ENCODE peak calls at places on chromosomes 16 and 17, in five cellular contexts. One of them, this sample, is unnamed.

GRCh38 chr16:12902511-12903324 is 1.3 kb downstream of the SHISA9 start:
- DNase-seq in nephron progenitor cell: peak
- DNase-seq in GM12865: no peak
- DNase-seq in CD4-positive, alpha-beta T cell: no peak
- DNase-seq in pancreas: peak
- DNase-seq in this sample: no peak

GRCh38 chr16:66503030-66503429 is 46.9 kb downstream of the TK2 start:
- DNase-seq in nephron progenitor cell: no peak
- DNase-seq in GM12865: no peak
- DNase-seq in pancreas: peak
- DNase-seq in CD4-positive, alpha-beta T cell: no peak
- DNase-seq in this sample: no peak

GRCh38 chr17:31373150-31374082 is 18.1 kb upstream of the RAB11FIP4 start:
- DNase-seq in CD4-positive, alpha-beta T cell: no peak
- DNase-seq in nephron progenitor cell: no peak
- DNase-seq in pancreas: no peak
- DNase-seq in GM12865: peak
- DNase-seq in this sample: peak

GRCh38 chr16:3486506-3487215 is 8.6 kb downstream of the C16orf90 start:
- DNase-seq in pancreas: peak
- DNase-seq in CD4-positive, alpha-beta T cell: no peak
- DNase-seq in nephron progenitor cell: no peak
- DNase-seq in GM12865: no peak
- DNase-seq in this sample: no peak

GRCh38 chr17:43845772-43846171 is 1.2 kb upstream of the CD300LG start:
- DNase-seq in GM12865: no peak
- DNase-seq in nephron progenitor cell: no peak
- DNase-seq in pancreas: no peak
- DNase-seq in CD4-positive, alpha-beta T cell: no peak
- DNase-seq in this sample: no peak

GRCh38 chr16:3349175-3349574 is 6.5 kb upstream of the OR2C1 start:
- DNase-seq in pancreas: no peak
- DNase-seq in GM12865: no peak
- DNase-seq in nephron progenitor cell: no peak
- DNase-seq in CD4-positive, alpha-beta T cell: no peak
- DNase-seq in this sample: no peak

GRCh38 chr17:45394913-45395568 is 37.6 kb downstream of the ARHGAP27 start:
- DNase-seq in CD4-positive, alpha-beta T cell: peak
- DNase-seq in nephron progenitor cell: peak
- DNase-seq in GM12865: peak
- DNase-seq in pancreas: peak
- DNase-seq in this sample: peak

GRCh38 chr17:19417611-19418010 is 6.6 kb downstream of the RNF112 start:
- DNase-seq in GM12865: no peak
- DNase-seq in CD4-positive, alpha-beta T cell: no peak
- DNase-seq in pancreas: no peak
- DNase-seq in nephron progenitor cell: no peak
- DNase-seq in this sample: no peak

GRCh38 chr16:88784074-88784855 is 755 bp downstream of the PIEZO1 start:
- DNase-seq in CD4-positive, alpha-beta T cell: no peak
- DNase-seq in pancreas: peak
- DNase-seq in GM12865: peak
- DNase-seq in nephron progenitor cell: peak
- DNase-seq in this sample: peak

GRCh38 chr17:35923609-35924114 is 6.9 kb downstream of the RDM1 start:
- DNase-seq in nephron progenitor cell: no peak
- DNase-seq in CD4-positive, alpha-beta T cell: no peak
- DNase-seq in GM12865: no peak
- DNase-seq in pancreas: no peak
- DNase-seq in this sample: no peak

GRCh38 chr16:69647020-69647419 is 79.3 kb downstream of the NQO1 start:
- DNase-seq in nephron progenitor cell: no peak
- DNase-seq in CD4-positive, alpha-beta T cell: no peak
- DNase-seq in pancreas: no peak
- DNase-seq in GM12865: no peak
- DNase-seq in this sample: no peak

GRCh38 chr16:1772362-1772907 is at the start of gene EME2:
- DNase-seq in nephron progenitor cell: peak
- DNase-seq in GM12865: peak
- DNase-seq in pancreas: peak
- DNase-seq in CD4-positive, alpha-beta T cell: no peak
- DNase-seq in this sample: peak

GRCh38 chr16:65524997-65525396 is 403.1 kb upstream of the CDH11 start:
- DNase-seq in CD4-positive, alpha-beta T cell: no peak
- DNase-seq in GM12865: no peak
- DNase-seq in nephron progenitor cell: peak
- DNase-seq in pancreas: no peak
- DNase-seq in this sample: no peak

GRCh38 chr17:60305141-60305540 is 86.8 kb downstream of the USP32 start:
- DNase-seq in nephron progenitor cell: no peak
- DNase-seq in CD4-positive, alpha-beta T cell: no peak
- DNase-seq in GM12865: peak
- DNase-seq in pancreas: no peak
- DNase-seq in this sample: no peak

GRCh38 chr17:57619061-57619937 is 125.8 kb downstream of the CCDC182 start:
- DNase-seq in GM12865: no peak
- DNase-seq in pancreas: no peak
- DNase-seq in CD4-positive, alpha-beta T cell: no peak
- DNase-seq in nephron progenitor cell: no peak
- DNase-seq in this sample: no peak

GRCh38 chr16:67773569-67774456 is 32.5 kb downstream of the RANBP10 start:
- DNase-seq in GM12865: no peak
- DNase-seq in pancreas: no peak
- DNase-seq in nephron progenitor cell: peak
- DNase-seq in CD4-positive, alpha-beta T cell: no peak
- DNase-seq in this sample: no peak

GRCh38 chr17:36721560-36722120 is 120.3 kb downstream of the MRM1 start:
- DNase-seq in pancreas: no peak
- DNase-seq in GM12865: peak
- DNase-seq in CD4-positive, alpha-beta T cell: no peak
- DNase-seq in nephron progenitor cell: no peak
- DNase-seq in this sample: peak

GRCh38 chr17:43641416-43641815 is 20.3 kb downstream of the MEOX1 start:
- DNase-seq in GM12865: no peak
- DNase-seq in CD4-positive, alpha-beta T cell: no peak
- DNase-seq in nephron progenitor cell: no peak
- DNase-seq in pancreas: no peak
- DNase-seq in this sample: no peak

GRCh38 chr17:20263595-20263994 is 203.7 kb downstream of the LGALS9B start:
- DNase-seq in nephron progenitor cell: no peak
- DNase-seq in CD4-positive, alpha-beta T cell: no peak
- DNase-seq in GM12865: no peak
- DNase-seq in pancreas: no peak
- DNase-seq in this sample: no peak

GRCh38 chr16:24508614-24509013 is 30.8 kb upstream of the RBBP6 start:
- DNase-seq in pancreas: no peak
- DNase-seq in GM12865: no peak
- DNase-seq in nephron progenitor cell: no peak
- DNase-seq in CD4-positive, alpha-beta T cell: no peak
- DNase-seq in this sample: no peak

GRCh38 chr17:81039854-81040758 is 5.2 kb downstream of the BAIAP2 start:
- DNase-seq in nephron progenitor cell: no peak
- DNase-seq in pancreas: peak
- DNase-seq in GM12865: no peak
- DNase-seq in CD4-positive, alpha-beta T cell: no peak
- DNase-seq in this sample: no peak

GRCh38 chr17:81042606-81043005 is 7.7 kb downstream of the BAIAP2 start:
- DNase-seq in CD4-positive, alpha-beta T cell: no peak
- DNase-seq in nephron progenitor cell: no peak
- DNase-seq in GM12865: no peak
- DNase-seq in pancreas: no peak
- DNase-seq in this sample: no peak

GRCh38 chr17:81043319-81043724 is 8.4 kb downstream of the BAIAP2 start:
- DNase-seq in GM12865: no peak
- DNase-seq in nephron progenitor cell: no peak
- DNase-seq in CD4-positive, alpha-beta T cell: no peak
- DNase-seq in pancreas: no peak
- DNase-seq in this sample: no peak

GRCh38 chr17:81039096-81039495 is 4.1 kb downstream of the BAIAP2 start:
- DNase-seq in nephron progenitor cell: no peak
- DNase-seq in CD4-positive, alpha-beta T cell: no peak
- DNase-seq in GM12865: no peak
- DNase-seq in pancreas: peak
- DNase-seq in this sample: no peak

DNA sequence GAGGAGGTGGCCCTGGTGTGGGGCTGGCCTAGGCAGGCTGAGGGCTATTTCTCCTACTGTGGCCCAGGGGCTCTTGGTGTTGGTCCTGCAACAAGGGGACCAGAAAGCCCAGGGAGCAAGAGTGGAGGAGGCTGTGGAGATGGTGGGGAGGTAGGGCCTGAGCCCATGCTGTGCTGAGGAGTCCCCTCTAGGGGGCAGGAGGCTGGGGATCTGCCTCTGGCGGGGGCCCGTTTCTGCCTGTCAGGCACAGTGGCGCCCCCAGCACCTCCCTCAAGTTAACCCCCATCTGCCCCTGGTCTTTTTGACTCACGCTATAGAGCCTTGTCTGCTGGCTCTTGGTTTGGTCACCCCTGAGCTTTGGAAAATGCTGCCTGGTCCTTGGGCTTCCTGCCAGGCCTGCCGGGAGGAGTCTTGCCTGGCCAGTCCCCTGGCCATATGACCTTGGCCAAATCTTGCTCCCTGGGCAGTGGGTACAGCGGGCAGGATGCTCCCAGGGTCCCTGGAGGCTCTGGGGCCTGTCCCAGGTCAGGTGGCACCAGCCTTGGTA is 5.9 kb downstream of the BAIAP2 start:
- DNase-seq in CD4-positive, alpha-beta T cell: no peak
- DNase-seq in nephron progenitor cell: no peak
- DNase-seq in GM12865: peak
- DNase-seq in pancreas: no peak
- DNase-seq in this sample: peak
- TF ChIP-seq CTCF in CD4-positive, alpha-beta T cell: no peak
- TF ChIP-seq CTCF in nephron progenitor cell: peak
- TF ChIP-seq CTCF in GM12865: peak
- TF ChIP-seq CTCF in pancreas: no peak
- TF ChIP-seq CTCF in this sample: peak

GRCh38 chr16:85228970-85229430 is 116.7 kb upstream of the CIBAR2 start:
- DNase-seq in CD4-positive, alpha-beta T cell: no peak
- DNase-seq in GM12865: no peak
- DNase-seq in pancreas: no peak
- DNase-seq in nephron progenitor cell: no peak
- DNase-seq in this sample: no peak

GRCh38 chr16:85228463-85228862 is 116.2 kb upstream of the CIBAR2 start:
- DNase-seq in pancreas: no peak
- DNase-seq in GM12865: no peak
- DNase-seq in nephron progenitor cell: no peak
- DNase-seq in CD4-positive, alpha-beta T cell: no peak
- DNase-seq in this sample: no peak

GRCh38 chr16:85227262-85227923 is 115.1 kb upstream of the CIBAR2 start:
- DNase-seq in GM12865: peak
- DNase-seq in pancreas: no peak
- DNase-seq in CD4-positive, alpha-beta T cell: no peak
- DNase-seq in nephron progenitor cell: no peak
- DNase-seq in this sample: peak

GRCh38 chr16:85229869-85230416 is 117.7 kb upstream of the CIBAR2 start:
- DNase-seq in CD4-positive, alpha-beta T cell: no peak
- DNase-seq in pancreas: no peak
- DNase-seq in nephron progenitor cell: no peak
- DNase-seq in GM12865: no peak
- DNase-seq in this sample: no peak

GRCh38 chr16:85227924-85228462 is 115.7 kb upstream of the CIBAR2 start:
- DNase-seq in GM12865: peak
- DNase-seq in nephron progenitor cell: peak
- DNase-seq in CD4-positive, alpha-beta T cell: no peak
- DNase-seq in pancreas: no peak
- DNase-seq in this sample: peak
- TF ChIP-seq CTCF in GM12865: no peak
- TF ChIP-seq CTCF in nephron progenitor cell: no peak
- TF ChIP-seq CTCF in CD4-positive, alpha-beta T cell: no peak
- TF ChIP-seq CTCF in pancreas: no peak
- TF ChIP-seq CTCF in this sample: no peak

DNA sequence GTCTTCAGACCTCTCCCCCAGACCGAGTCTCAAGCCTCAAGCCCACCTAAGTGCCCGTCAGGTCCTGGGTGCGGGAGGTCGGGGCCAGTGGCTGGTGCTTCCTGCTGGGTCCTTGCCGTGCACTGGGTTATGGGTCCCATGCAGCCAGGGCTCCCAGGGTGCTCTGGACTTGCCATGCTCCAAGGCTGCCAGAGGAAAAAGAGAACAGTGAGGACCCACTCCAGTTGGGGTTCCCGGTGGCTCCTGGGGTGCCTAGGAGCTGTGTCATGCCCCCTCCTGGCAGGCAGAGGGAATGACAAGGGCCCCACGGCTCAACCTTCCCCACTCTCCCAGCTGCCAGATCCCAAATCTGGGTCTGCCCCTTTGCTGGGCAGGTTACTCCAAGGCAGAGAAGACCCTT is 3.8 kb downstream of the SNX20 start:
- DNase-seq in nephron progenitor cell: no peak
- DNase-seq in GM12865: no peak
- DNase-seq in CD4-positive, alpha-beta T cell: no peak
- DNase-seq in pancreas: no peak
- DNase-seq in this sample: no peak
- TF ChIP-seq CTCF in nephron progenitor cell: peak
- TF ChIP-seq CTCF in GM12865: peak
- TF ChIP-seq CTCF in CD4-positive, alpha-beta T cell: peak
- TF ChIP-seq CTCF in pancreas: no peak
- TF ChIP-seq CTCF in this sample: no peak

GRCh38 chr17:68576811-68577551 is 24.2 kb downstream of the FAM20A start:
- DNase-seq in CD4-positive, alpha-beta T cell: no peak
- DNase-seq in pancreas: no peak
- DNase-seq in GM12865: no peak
- DNase-seq in nephron progenitor cell: no peak
- DNase-seq in this sample: no peak
- TF ChIP-seq CTCF in CD4-positive, alpha-beta T cell: no peak
- TF ChIP-seq CTCF in pancreas: no peak
- TF ChIP-seq CTCF in GM12865: no peak
- TF ChIP-seq CTCF in nephron progenitor cell: no peak
- TF ChIP-seq CTCF in this sample: no peak

GRCh38 chr16:85897384-85897783 is 1.6 kb upstream of the IRF8 start:
- DNase-seq in nephron progenitor cell: no peak
- DNase-seq in CD4-positive, alpha-beta T cell: no peak
- DNase-seq in pancreas: no peak
- DNase-seq in GM12865: no peak
- DNase-seq in this sample: no peak
- TF ChIP-seq CTCF in nephron progenitor cell: no peak
- TF ChIP-seq CTCF in CD4-positive, alpha-beta T cell: no peak
- TF ChIP-seq CTCF in pancreas: no peak
- TF ChIP-seq CTCF in GM12865: no peak
- TF ChIP-seq CTCF in this sample: peak

This sample was measured in GM20000.